ENCODE peak calls at places on chromosomes 3 and 15, in ten cellular contexts. One of them, this sample, is unnamed.

GRCh38 chr15:58433597-58434333 is 2.0 kb downstream of the LIPC start:
- DNase-seq in GF-D8: no peak
- DNase-seq in tibial artery: no peak
- DNase-seq in amygdala: no peak
- DNase-seq in ascending aorta: no peak
- DNase-seq in left lobe of liver: peak; percentile 67
- DNase-seq in A549: no peak
- DNase-seq in activated CD4-positive, CD25-positive, alpha-beta regulatory T cell: no peak
- DNase-seq in stimulated activated CD4-positive, alpha-beta T cell treated with anti-CD3 and anti-CD28 coated beads, TNF-alpha, amount 100 ng/mL, for 24 hours: no peak
- DNase-seq in hypothalamus: no peak
- DNase-seq in this sample: no peak

GRCh38 chr15:101641894-101642293 is 10.3 kb downstream of the TM2D3 start:
- DNase-seq in GF-D8: peak; percentile 93
- DNase-seq in tibial artery: no peak
- DNase-seq in amygdala: no peak
- DNase-seq in ascending aorta: no peak
- DNase-seq in left lobe of liver: no peak
- DNase-seq in A549: no peak
- DNase-seq in activated CD4-positive, CD25-positive, alpha-beta regulatory T cell: no peak
- DNase-seq in stimulated activated CD4-positive, alpha-beta T cell treated with anti-CD3 and anti-CD28 coated beads, TNF-alpha, amount 100 ng/mL, for 24 hours: no peak
- DNase-seq in hypothalamus: no peak
- DNase-seq in this sample: no peak

GRCh38 chr3:169149349-169149890 is 514.1 kb downstream of the MECOM start:
- DNase-seq in GF-D8: no peak
- DNase-seq in tibial artery: peak; percentile 80
- DNase-seq in amygdala: peak; percentile 69
- DNase-seq in ascending aorta: peak; percentile 92
- DNase-seq in left lobe of liver: peak; percentile 83
- DNase-seq in A549: peak; percentile 75
- DNase-seq in activated CD4-positive, CD25-positive, alpha-beta regulatory T cell: peak; percentile 38
- DNase-seq in stimulated activated CD4-positive, alpha-beta T cell treated with anti-CD3 and anti-CD28 coated beads, TNF-alpha, amount 100 ng/mL, for 24 hours: peak; percentile 38
- DNase-seq in hypothalamus: peak; percentile 56
- DNase-seq in this sample: peak; percentile 72

GRCh38 chr3:197329382-197329781 is 31.0 kb upstream of the DLG1 start:
- DNase-seq in GF-D8: no peak
- DNase-seq in tibial artery: no peak
- DNase-seq in amygdala: peak; percentile 73
- DNase-seq in ascending aorta: no peak
- DNase-seq in left lobe of liver: no peak
- DNase-seq in A549: no peak
- DNase-seq in activated CD4-positive, CD25-positive, alpha-beta regulatory T cell: no peak
- DNase-seq in stimulated activated CD4-positive, alpha-beta T cell treated with anti-CD3 and anti-CD28 coated beads, TNF-alpha, amount 100 ng/mL, for 24 hours: no peak
- DNase-seq in hypothalamus: no peak
- DNase-seq in this sample: no peak

GRCh38 chr3:45011756-45012441 is 14.2 kb upstream of the CLEC3B start:
- DNase-seq in GF-D8: no peak
- DNase-seq in tibial artery: peak; percentile 88
- DNase-seq in amygdala: no peak
- DNase-seq in ascending aorta: peak; percentile 89
- DNase-seq in left lobe of liver: no peak
- DNase-seq in A549: no peak
- DNase-seq in activated CD4-positive, CD25-positive, alpha-beta regulatory T cell: no peak
- DNase-seq in stimulated activated CD4-positive, alpha-beta T cell treated with anti-CD3 and anti-CD28 coated beads, TNF-alpha, amount 100 ng/mL, for 24 hours: no peak
- DNase-seq in hypothalamus: no peak
- DNase-seq in this sample: no peak

GRCh38 chr15:96362759-96363678 is 32.5 kb downstream of the NR2F2 start:
- DNase-seq in GF-D8: no peak
- DNase-seq in tibial artery: no peak
- DNase-seq in amygdala: no peak
- DNase-seq in ascending aorta: no peak
- DNase-seq in left lobe of liver: no peak
- DNase-seq in A549: no peak
- DNase-seq in activated CD4-positive, CD25-positive, alpha-beta regulatory T cell: no peak
- DNase-seq in stimulated activated CD4-positive, alpha-beta T cell treated with anti-CD3 and anti-CD28 coated beads, TNF-alpha, amount 100 ng/mL, for 24 hours: no peak
- DNase-seq in hypothalamus: no peak
- DNase-seq in this sample: no peak

GRCh38 chr15:49734831-49735508 is 114.1 kb downstream of the DTWD1 start:
- DNase-seq in GF-D8: no peak
- DNase-seq in tibial artery: no peak
- DNase-seq in amygdala: no peak
- DNase-seq in ascending aorta: no peak
- DNase-seq in left lobe of liver: no peak
- DNase-seq in A549: no peak
- DNase-seq in activated CD4-positive, CD25-positive, alpha-beta regulatory T cell: no peak
- DNase-seq in stimulated activated CD4-positive, alpha-beta T cell treated with anti-CD3 and anti-CD28 coated beads, TNF-alpha, amount 100 ng/mL, for 24 hours: no peak
- DNase-seq in hypothalamus: no peak
- DNase-seq in this sample: no peak

GRCh38 chr3:41991399-41991798 is 29.5 kb upstream of the ULK4 start:
- DNase-seq in GF-D8: no peak
- DNase-seq in tibial artery: no peak
- DNase-seq in amygdala: no peak
- DNase-seq in ascending aorta: no peak
- DNase-seq in left lobe of liver: no peak
- DNase-seq in A549: no peak
- DNase-seq in activated CD4-positive, CD25-positive, alpha-beta regulatory T cell: no peak
- DNase-seq in stimulated activated CD4-positive, alpha-beta T cell treated with anti-CD3 and anti-CD28 coated beads, TNF-alpha, amount 100 ng/mL, for 24 hours: no peak
- DNase-seq in hypothalamus: no peak
- DNase-seq in this sample: no peak

GRCh38 chr3:38782148-38782547 is 33.9 kb downstream of the SCN10A start:
- DNase-seq in GF-D8: no peak
- DNase-seq in tibial artery: no peak
- DNase-seq in amygdala: no peak
- DNase-seq in ascending aorta: no peak
- DNase-seq in left lobe of liver: no peak
- DNase-seq in A549: no peak
- DNase-seq in activated CD4-positive, CD25-positive, alpha-beta regulatory T cell: no peak
- DNase-seq in stimulated activated CD4-positive, alpha-beta T cell treated with anti-CD3 and anti-CD28 coated beads, TNF-alpha, amount 100 ng/mL, for 24 hours: no peak
- DNase-seq in hypothalamus: no peak
- DNase-seq in this sample: no peak

GRCh38 chr15:43249236-43249635 is 17.5 kb downstream of the TGM5 start:
- DNase-seq in GF-D8: no peak
- DNase-seq in tibial artery: no peak
- DNase-seq in amygdala: no peak
- DNase-seq in ascending aorta: peak; percentile 11
- DNase-seq in left lobe of liver: no peak
- DNase-seq in A549: no peak
- DNase-seq in activated CD4-positive, CD25-positive, alpha-beta regulatory T cell: no peak
- DNase-seq in stimulated activated CD4-positive, alpha-beta T cell treated with anti-CD3 and anti-CD28 coated beads, TNF-alpha, amount 100 ng/mL, for 24 hours: no peak
- DNase-seq in hypothalamus: no peak
- DNase-seq in this sample: no peak

This sample was measured in NCI-H1930.